ENCODE peak calls at places on chromosomes 4 and X, in seven cellular contexts. C, U, M, X, P, D and N are unnamed samples. For H3K9me3, the result is how much of the 10 kb centered on the place peaks cover.

GRCh38 chrX:599837-600715 is 30.5 kb upstream of the SHOX start:
- DNase-seq in C (no peak), U (no peak), M (no peak), X (no peak), P (no peak), D (no peak), N (no peak)

GRCh38 chrX:46029777-46030176 is 515.4 kb downstream of the ZNF674 start:
- DNase-seq in C (no peak), U (no peak), M (no peak), X (no peak), P (no peak), D (no peak), N (no peak)

GRCh38 chr4:41216294-41217019 is 2.1 kb upstream of the APBB2 start:
- DNase-seq in C (peak), U (peak), M (peak), X (peak), P (peak), D (peak), N (peak)

GRCh38 chr4:138090145-138090917 is 151.8 kb downstream of the SLC7A11 start:
- DNase-seq in C (peak), U (peak), M (peak), X (no peak), P (no peak), D (peak), N (peak)

GRCh38 chrX:153922932-153923857 is 2.9 kb downstream of the ARHGAP4 start:
- DNase-seq in C (peak), U (no peak), M (peak), X (peak), P (no peak), D (no peak), N (peak)

GRCh38 chr4:158428242-158428641 is 93.4 kb upstream of the RXFP1 start:
- DNase-seq in C (no peak), U (no peak), M (no peak), X (no peak), P (no peak), D (no peak), N (no peak)

GRCh38 chr4:119080721-119081541 is 54.7 kb upstream of the MYOZ2 start:
- DNase-seq in C (no peak), U (no peak), M (no peak), X (no peak), P (no peak), D (no peak), N (no peak)

GRCh38 chr4:183887351-183887750 is 17.8 kb upstream of the STOX2 start:
- DNase-seq in C (no peak), U (no peak), M (no peak), X (no peak), P (no peak), D (no peak), N (no peak)

GRCh38 chrX:10039821-10040793 is 72.9 kb downstream of the CLDN34 start:
- DNase-seq in C (no peak), U (no peak), M (no peak), X (no peak), P (no peak), D (no peak), N (no peak)

GRCh38 chr4:14566518-14566917 is 435.8 kb upstream of the CPEB2 start:
- DNase-seq in C (no peak), U (no peak), M (no peak), X (no peak), P (no peak), D (no peak), N (no peak)

GRCh38 chr4:112270643-112271484 is 14.8 kb downstream of the TIFA start:
- DNase-seq in C (no peak), U (no peak), M (no peak), X (no peak), P (no peak), D (no peak), N (no peak)

GRCh38 chr4:141469392-141469791 is 167.0 kb upstream of the IL15 start:
- DNase-seq in C (no peak), U (no peak), M (no peak), X (no peak), P (no peak), D (no peak), N (no peak)

GRCh38 chr4:100008048-100008447 is 58.0 kb upstream of the H2AZ1 start:
- DNase-seq in C (no peak), U (no peak), M (no peak), X (no peak), P (no peak), D (no peak), N (no peak)

GRCh38 chr4:23163649-23164436 is 471.1 kb downstream of the GBA3 start:
- DNase-seq in C (no peak), U (no peak), M (no peak), X (no peak), P (no peak), D (no peak), N (no peak)

GRCh38 chrX:110806145-110806544 is 10.5 kb upstream of the CHRDL1 start:
- DNase-seq in C (no peak), U (no peak), M (no peak), X (no peak), P (no peak), D (no peak), N (no peak)

GRCh38 chr4:28490669-28491068 is 1630.0 kb downstream of the STIM2 start:
- DNase-seq in C (no peak), U (no peak), M (no peak), X (no peak), P (no peak), D (no peak), N (no peak)

GRCh38 chr4:7041851-7042696 is 1.1 kb upstream of the TADA2B start:
- DNase-seq in C (peak), U (no peak), M (peak), X (peak), P (no peak), D (no peak), N (no peak)

GRCh38 chr4:30720656-30721352 is 635 bp downstream of the PCDH7 start:
- DNase-seq in C (peak), U (no peak), M (peak), X (no peak), P (no peak), D (no peak), N (peak)

GRCh38 chr4:68272860-68273259 is 27.4 kb upstream of the TMPRSS11B start:
- DNase-seq in C (no peak), U (no peak), M (no peak), X (no peak), P (no peak), D (no peak), N (no peak)
- H3K9me3 ChIP-seq in C (under half), U (under half), M (under half), X (under half), P (under half), D (under half), N (under half)

GRCh38 chr4:182778222-182778982 is 138.8 kb downstream of the DCTD start:
- DNase-seq in C (no peak), U (no peak), M (no peak), X (no peak), P (no peak), D (no peak), N (no peak)

GRCh38 chr4:182775075-182775474 is 142.1 kb downstream of the DCTD start:
- DNase-seq in C (no peak), U (no peak), M (no peak), X (no peak), P (no peak), D (no peak), N (no peak)

GRCh38 chr4:182770969-182771330 is 146.2 kb downstream of the DCTD start:
- DNase-seq in C (no peak), U (no peak), M (no peak), X (no peak), P (no peak), D (no peak), N (no peak)

GRCh38 chr4:182776376-182777058 is 140.7 kb downstream of the DCTD start:
- DNase-seq in C (no peak), U (no peak), M (no peak), X (no peak), P (no peak), D (no peak), N (no peak)
- H3K27ac ChIP-seq in C (no peak), U (no peak), M (no peak), X (no peak), P (no peak), D (no peak), N (no peak)

DNA sequence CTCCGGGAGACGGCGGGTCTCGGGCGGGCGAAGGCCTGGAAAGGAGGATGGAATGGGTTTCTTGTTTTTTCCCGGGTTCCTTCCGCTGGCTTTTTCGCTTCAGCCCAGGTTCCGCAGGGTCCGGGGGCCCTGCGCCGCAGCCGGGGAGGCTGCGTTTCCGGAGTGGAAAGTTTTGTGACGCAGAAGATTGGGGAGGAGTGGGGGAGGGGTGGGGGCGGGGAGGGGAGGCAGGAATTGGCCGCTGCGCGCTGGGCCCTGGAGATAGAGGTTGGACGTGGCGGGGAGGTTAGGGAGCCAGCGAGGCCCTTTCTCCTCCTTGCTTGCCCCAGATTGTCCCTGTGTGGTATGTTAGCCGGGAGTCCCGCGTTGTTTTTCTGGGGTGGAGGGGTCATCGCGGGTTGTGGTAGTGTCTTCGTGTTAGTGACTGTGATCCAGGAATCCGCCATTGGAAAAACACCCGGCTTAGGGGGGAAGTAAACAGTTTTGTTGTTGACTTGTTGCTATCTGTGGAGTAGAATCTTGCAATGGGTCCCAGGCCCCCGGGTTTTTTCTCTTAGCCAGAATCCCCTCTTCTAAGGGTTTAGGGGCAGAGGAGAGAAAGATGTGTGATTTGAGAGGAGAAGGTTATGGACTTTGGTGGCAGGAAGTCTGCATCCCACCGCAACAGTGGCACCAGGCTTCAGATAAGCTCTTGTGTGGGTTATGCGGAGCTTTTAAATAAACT is 1.1 kb downstream of the DDX3X start:
- DNase-seq in C (peak), U (no peak), M (peak), X (peak), P (no peak), D (no peak), N (peak)
- TF ChIP-seq POLR2A in C (peak), U (no peak), M (no peak), X (no peak), P (no peak), D (no peak), N (no peak)

DNA sequence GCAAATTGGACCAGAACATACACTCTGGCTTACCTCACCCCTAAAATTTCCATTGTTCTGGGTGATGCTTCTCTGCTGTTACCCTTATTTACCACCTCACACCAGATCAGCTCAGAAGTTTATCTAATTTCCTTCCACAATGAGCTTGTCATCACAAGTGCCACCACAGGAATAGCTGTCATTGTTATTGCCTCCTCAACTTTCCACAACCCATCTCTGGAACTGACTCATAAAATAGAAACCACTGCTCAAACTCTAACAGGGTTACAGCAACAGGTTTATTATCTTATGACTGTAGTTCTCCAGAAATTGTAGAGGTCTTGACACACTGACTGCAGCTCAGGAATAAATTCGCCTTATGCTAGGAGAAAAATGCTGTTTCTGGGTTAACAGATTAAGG is 52.7 kb downstream of the ZNF718 start:
- DNase-seq in C (no peak), U (no peak), M (no peak), X (no peak), P (no peak), D (no peak), N (no peak)
- H3K9me3 ChIP-seq in C (under half), U (under half), M (under half), X (half or more), P (under half), D (under half), N (under half)

GRCh38 chr4:167233523-167234387 is 539 bp downstream of the SPOCK3 start:
- DNase-seq in C (no peak), U (no peak), M (no peak), X (no peak), P (no peak), D (no peak), N (no peak)
- H3K27ac ChIP-seq in C (no peak), U (no peak), M (no peak), X (no peak), P (no peak), D (no peak), N (no peak)

GRCh38 chrX:13149702-13150101 is 105.3 kb upstream of the FAM9C start:
- DNase-seq in C (no peak), U (no peak), M (no peak), X (no peak), P (no peak), D (no peak), N (no peak)
- TF ChIP-seq POLR2A in C (no peak), U (no peak), M (no peak), X (no peak), P (no peak), D (no peak), N (no peak)

GRCh38 chr4:88119951-88120350 is 38.5 kb downstream of the ABCG2 start:
- DNase-seq in C (no peak), U (no peak), M (no peak), X (no peak), P (no peak), D (no peak), N (no peak)
- H3K9me3 ChIP-seq in C (under half), U (under half), M (under half), X (under half), P (under half), D (under half), N (under half)

GRCh38 chr4:81470456-81471327 is 1.0 kb downstream of the RASGEF1B start:
- DNase-seq in C (peak), U (no peak), M (peak), X (peak), P (no peak), D (no peak), N (peak)
- H3K27ac ChIP-seq in C (peak), U (no peak), M (peak), X (peak), P (no peak), D (no peak), N (peak)

DNA sequence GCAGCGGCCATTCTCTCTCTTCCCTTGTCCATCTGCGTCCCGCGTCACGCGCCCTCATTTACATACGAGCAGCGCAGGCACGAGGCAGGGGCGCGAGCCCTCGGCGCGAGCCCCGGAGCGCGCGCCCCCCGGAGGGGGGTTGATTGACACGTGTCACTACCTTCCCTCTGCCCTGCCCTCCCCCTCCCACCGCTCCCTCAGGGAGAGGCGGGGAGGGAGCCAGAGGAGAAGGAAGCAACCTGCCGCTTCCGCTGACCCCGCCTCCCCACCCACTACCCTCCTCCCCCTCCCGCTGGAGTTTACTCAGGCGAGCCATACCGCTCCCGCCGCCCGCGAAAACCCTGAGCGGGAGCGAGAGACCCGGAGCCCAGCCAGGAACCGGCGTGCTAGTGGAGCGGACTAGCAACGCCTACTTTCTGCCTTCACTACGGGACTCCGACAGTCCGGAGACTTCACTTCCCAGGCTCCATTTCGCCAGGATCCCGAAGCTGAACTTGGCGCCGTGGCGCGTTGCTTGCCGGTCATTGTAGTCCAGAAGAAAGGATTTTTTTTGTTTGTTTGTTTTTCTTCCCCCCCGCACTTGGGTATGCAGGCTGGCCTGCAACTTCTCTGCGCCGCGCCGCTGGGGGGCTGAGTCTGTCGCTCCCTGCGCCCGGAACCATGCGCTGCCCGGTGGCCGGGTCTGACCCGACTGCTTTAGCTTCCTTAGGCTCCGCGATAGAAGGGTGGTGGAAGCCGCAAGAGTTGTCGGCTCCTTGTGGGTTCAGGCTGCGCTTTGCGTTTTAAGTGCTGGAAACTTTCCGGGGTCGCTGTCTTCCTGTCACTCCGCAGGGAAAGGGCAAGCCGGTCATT is at the start of gene LCORL:
- DNase-seq in C (peak), U (peak), M (peak), X (peak), P (peak), D (peak), N (peak)
- TF ChIP-seq POLR2A in C (peak), U (peak), M (no peak), X (no peak), P (no peak), D (no peak), N (no peak)

GRCh38 chr4:186715077-186715476 is 8.6 kb downstream of the FAT1 start:
- DNase-seq in C (no peak), U (no peak), M (no peak), X (no peak), P (no peak), D (no peak), N (no peak)

GRCh38 chr4:186714006-186714675 is 9.5 kb downstream of the FAT1 start:
- DNase-seq in C (no peak), U (no peak), M (no peak), X (no peak), P (no peak), D (no peak), N (no peak)

GRCh38 chr4:186710521-186711119 is 13.0 kb downstream of the FAT1 start:
- DNase-seq in C (no peak), U (no peak), M (no peak), X (no peak), P (no peak), D (no peak), N (no peak)

GRCh38 chr4:186709509-186709908 is 14.1 kb downstream of the FAT1 start:
- DNase-seq in C (no peak), U (no peak), M (peak), X (no peak), P (no peak), D (no peak), N (no peak)

DNA sequence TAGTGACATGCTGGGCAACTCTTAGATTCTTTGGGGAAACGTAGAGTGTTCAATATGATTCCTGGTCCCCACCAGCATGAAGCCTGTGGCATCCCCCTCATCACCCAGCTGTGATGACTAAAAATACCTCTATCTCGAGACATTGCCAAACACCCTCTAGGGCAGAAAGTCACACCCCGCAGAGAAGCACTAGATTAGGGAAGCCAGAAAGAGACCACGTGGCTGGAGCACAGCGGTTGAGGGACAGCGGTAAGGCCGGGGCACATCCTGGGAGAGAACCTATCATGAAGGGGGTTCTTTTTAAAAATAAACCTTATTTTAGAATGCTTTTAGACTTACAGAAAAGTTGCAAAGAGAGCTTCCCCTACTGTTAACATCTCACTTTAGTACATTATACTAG is 11.0 kb downstream of the FAT1 start:
- DNase-seq in C (no peak), U (no peak), M (no peak), X (no peak), P (no peak), D (no peak), N (no peak)
- H3K9me3 ChIP-seq in C (under half), U (under half), M (under half), X (under half), P (under half), D (under half), N (under half)